ENCODE peak calls at places on chromosome 9, in seven cellular contexts. T is fibroblast of lung; L is HFF-Myc; Y is activated gamma-delta T cell treated with Interleukin-2 at 50 U/mL for 16 hours; A is activated CD4-positive, alpha-beta T cell treated with anti-CD3 and anti-CD28 coated beads, Interleukin-2, amount 50 U/mL, for 48 hours; Z is AG04450; S is Jurkat, Clone E6-1. J is an unnamed sample.

GRCh38 chr9:31847963-31848362 is 536.5 kb upstream of the ACO1 start:
- DNase-seq in Z (no peak), A (no peak), T (no peak), S (no peak), Y (no peak), L (no peak), J (no peak)

GRCh38 chr9:104279535-104280215 is 185.6 kb downstream of the SMC2 start:
- DNase-seq in A (no peak), T (peak), Z (no peak), S (no peak), Y (no peak), L (no peak), J (peak)

GRCh38 chr9:37390759-37391158 is 31.7 kb upstream of the GRHPR start:
- DNase-seq in S (no peak), Z (no peak), L (no peak), Y (peak), T (no peak), A (peak), J (no peak)

GRCh38 chr9:19379697-19380046 is 364 bp downstream of the RPS6 start:
- DNase-seq in A (no peak), Y (peak), L (no peak), T (no peak), Z (no peak), S (no peak), J (no peak)

GRCh38 chr9:22142681-22143080 is 133.6 kb upstream of the CDKN2B start:
- DNase-seq in Z (no peak), Y (no peak), S (no peak), T (peak), L (no peak), A (no peak), J (no peak)

GRCh38 chr9:89892920-89893319 is 288.1 kb downstream of the GADD45G start:
- DNase-seq in Y (no peak), L (no peak), S (no peak), T (no peak), A (no peak), Z (no peak), J (no peak)

GRCh38 chr9:124784503-124784902 is 7.6 kb downstream of the OLFML2A start:
- DNase-seq in L (no peak), A (no peak), S (no peak), Z (no peak), Y (no peak), T (no peak), J (no peak)

GRCh38 chr9:72983056-72983455 is 30.2 kb upstream of the ALDH1A1 start:
- DNase-seq in Z (no peak), L (no peak), S (no peak), T (no peak), Y (no peak), A (no peak), J (no peak)

GRCh38 chr9:115494393-115494792 is 376.4 kb upstream of the TNC start:
- DNase-seq in Z (no peak), Y (no peak), A (no peak), L (no peak), S (no peak), T (no peak), J (no peak)

GRCh38 chr9:98374385-98375051 is 119.1 kb upstream of the TBC1D2 start:
- DNase-seq in L (peak), T (peak), S (no peak), Z (peak), Y (no peak), A (no peak), J (peak)

GRCh38 chr9:19113964-19114679 is 11.4 kb upstream of the HAUS6 start:
- DNase-seq in A (no peak), Z (no peak), S (no peak), Y (no peak), L (no peak), T (no peak), J (peak)

GRCh38 chr9:136297766-136298735 is 5.8 kb downstream of the CCDC187 start:
- DNase-seq in L (no peak), S (no peak), Z (no peak), A (no peak), Y (no peak), T (no peak), J (no peak)

GRCh38 chr9:123753011-123753410 is 176.9 kb downstream of the DENND1A start:
- DNase-seq in Z (no peak), L (no peak), Y (no peak), A (no peak), S (no peak), T (no peak), J (no peak)

GRCh38 chr9:119003218-119003617 is 366.0 kb downstream of the BRINP1 start:
- DNase-seq in Y (no peak), T (peak), A (no peak), Z (no peak), L (no peak), S (no peak), J (peak)

GRCh38 chr9:19231126-19232035 is 888 bp downstream of the DENND4C start:
- DNase-seq in Y (no peak), T (peak), Z (no peak), S (no peak), A (peak), L (no peak), J (no peak)